ENCODE peak calls at places on chromosomes 13 and 19, in ten cellular contexts. One of them, this sample, is unnamed.

GRCh38 chr13:75587679-75588078 is 38.1 kb downstream of the UCHL3 start:
- DNase-seq in Daoy: no peak
- DNase-seq in myocyte: no peak
- DNase-seq in Caki2: no peak
- DNase-seq in C1 segment of cervical spinal cord: no peak
- DNase-seq in progenitor cell of endocrine pancreas: no peak
- DNase-seq in mucosa of descending colon: no peak
- DNase-seq in iris pigment epithelial cell: no peak
- DNase-seq in stimulated activated CD4-positive, alpha-beta T cell treated with anti-CD3 and anti-CD28 coated beads, TNF-alpha, amount 100 ng/mL, for 24 hours: no peak
- DNase-seq in neuronal stem cell: no peak
- DNase-seq in this sample: no peak

GRCh38 chr13:100881291-100881864 is 206.8 kb upstream of the TMTC4 start:
- DNase-seq in Daoy: no peak
- DNase-seq in stimulated activated CD4-positive, alpha-beta T cell treated with anti-CD3 and anti-CD28 coated beads, TNF-alpha, amount 100 ng/mL, for 24 hours: no peak
- DNase-seq in neuronal stem cell: no peak
- DNase-seq in progenitor cell of endocrine pancreas: no peak
- DNase-seq in C1 segment of cervical spinal cord: no peak
- DNase-seq in iris pigment epithelial cell: peak
- DNase-seq in Caki2: no peak
- DNase-seq in mucosa of descending colon: no peak
- DNase-seq in myocyte: no peak
- DNase-seq in this sample: no peak

GRCh38 chr13:104553156-104553555 is 1486.9 kb upstream of the SLC10A2 start:
- DNase-seq in myocyte: peak
- DNase-seq in iris pigment epithelial cell: peak
- DNase-seq in stimulated activated CD4-positive, alpha-beta T cell treated with anti-CD3 and anti-CD28 coated beads, TNF-alpha, amount 100 ng/mL, for 24 hours: no peak
- DNase-seq in neuronal stem cell: no peak
- DNase-seq in Caki2: no peak
- DNase-seq in progenitor cell of endocrine pancreas: no peak
- DNase-seq in mucosa of descending colon: no peak
- DNase-seq in C1 segment of cervical spinal cord: no peak
- DNase-seq in Daoy: no peak
- DNase-seq in this sample: no peak

GRCh38 chr19:48490980-48491792 is 20.4 kb downstream of the LMTK3 start:
- DNase-seq in Daoy: peak
- DNase-seq in progenitor cell of endocrine pancreas: no peak
- DNase-seq in iris pigment epithelial cell: no peak
- DNase-seq in stimulated activated CD4-positive, alpha-beta T cell treated with anti-CD3 and anti-CD28 coated beads, TNF-alpha, amount 100 ng/mL, for 24 hours: no peak
- DNase-seq in C1 segment of cervical spinal cord: no peak
- DNase-seq in Caki2: no peak
- DNase-seq in neuronal stem cell: no peak
- DNase-seq in mucosa of descending colon: peak
- DNase-seq in myocyte: no peak
- DNase-seq in this sample: no peak

GRCh38 chr13:77176350-77176749 is 149.4 kb upstream of the FBXL3 start:
- DNase-seq in Daoy: peak
- DNase-seq in progenitor cell of endocrine pancreas: no peak
- DNase-seq in mucosa of descending colon: no peak
- DNase-seq in stimulated activated CD4-positive, alpha-beta T cell treated with anti-CD3 and anti-CD28 coated beads, TNF-alpha, amount 100 ng/mL, for 24 hours: no peak
- DNase-seq in iris pigment epithelial cell: peak
- DNase-seq in C1 segment of cervical spinal cord: no peak
- DNase-seq in Caki2: no peak
- DNase-seq in myocyte: no peak
- DNase-seq in neuronal stem cell: no peak
- DNase-seq in this sample: no peak

GRCh38 chr13:58908019-58908679 is 1255.6 kb downstream of the DIAPH3 start:
- DNase-seq in mucosa of descending colon: no peak
- DNase-seq in myocyte: no peak
- DNase-seq in Daoy: no peak
- DNase-seq in progenitor cell of endocrine pancreas: no peak
- DNase-seq in iris pigment epithelial cell: no peak
- DNase-seq in neuronal stem cell: no peak
- DNase-seq in C1 segment of cervical spinal cord: no peak
- DNase-seq in Caki2: no peak
- DNase-seq in stimulated activated CD4-positive, alpha-beta T cell treated with anti-CD3 and anti-CD28 coated beads, TNF-alpha, amount 100 ng/mL, for 24 hours: no peak
- DNase-seq in this sample: no peak

GRCh38 chr13:47211106-47211505 is 314.3 kb upstream of the HTR2A start:
- DNase-seq in Daoy: peak
- DNase-seq in iris pigment epithelial cell: no peak
- DNase-seq in mucosa of descending colon: no peak
- DNase-seq in C1 segment of cervical spinal cord: no peak
- DNase-seq in Caki2: no peak
- DNase-seq in neuronal stem cell: no peak
- DNase-seq in progenitor cell of endocrine pancreas: no peak
- DNase-seq in myocyte: no peak
- DNase-seq in stimulated activated CD4-positive, alpha-beta T cell treated with anti-CD3 and anti-CD28 coated beads, TNF-alpha, amount 100 ng/mL, for 24 hours: no peak
- DNase-seq in this sample: no peak

GRCh38 chr19:41861098-41861768 is 1.2 kb downstream of the RPS19 start:
- DNase-seq in stimulated activated CD4-positive, alpha-beta T cell treated with anti-CD3 and anti-CD28 coated beads, TNF-alpha, amount 100 ng/mL, for 24 hours: no peak
- DNase-seq in mucosa of descending colon: no peak
- DNase-seq in myocyte: no peak
- DNase-seq in C1 segment of cervical spinal cord: no peak
- DNase-seq in neuronal stem cell: no peak
- DNase-seq in Daoy: no peak
- DNase-seq in progenitor cell of endocrine pancreas: no peak
- DNase-seq in iris pigment epithelial cell: no peak
- DNase-seq in Caki2: no peak
- DNase-seq in this sample: no peak

GRCh38 chr13:50531917-50532899 is 311.3 kb downstream of the DLEU7 start:
- DNase-seq in neuronal stem cell: no peak
- DNase-seq in C1 segment of cervical spinal cord: no peak
- DNase-seq in Caki2: peak
- DNase-seq in Daoy: no peak
- DNase-seq in stimulated activated CD4-positive, alpha-beta T cell treated with anti-CD3 and anti-CD28 coated beads, TNF-alpha, amount 100 ng/mL, for 24 hours: no peak
- DNase-seq in iris pigment epithelial cell: peak
- DNase-seq in myocyte: peak
- DNase-seq in mucosa of descending colon: no peak
- DNase-seq in progenitor cell of endocrine pancreas: no peak
- DNase-seq in this sample: no peak

GRCh38 chr19:28726533-28726932 is 486.4 kb downstream of the UQCRFS1 start:
- DNase-seq in stimulated activated CD4-positive, alpha-beta T cell treated with anti-CD3 and anti-CD28 coated beads, TNF-alpha, amount 100 ng/mL, for 24 hours: no peak
- DNase-seq in iris pigment epithelial cell: no peak
- DNase-seq in myocyte: no peak
- DNase-seq in Caki2: no peak
- DNase-seq in neuronal stem cell: no peak
- DNase-seq in progenitor cell of endocrine pancreas: no peak
- DNase-seq in Daoy: no peak
- DNase-seq in C1 segment of cervical spinal cord: no peak
- DNase-seq in mucosa of descending colon: no peak
- DNase-seq in this sample: no peak